ENCODE peak calls at places on chromosomes 5 and 9, in five cellular contexts. O is H9, G is mesenchymal stem cell, Q is trophoblast cell, S is H1. P is an unnamed sample.
A peak's percentile ranks its signal among the peaks of the same experiment; 100 is the strongest.

GRCh38 chr9:36091028-36091953 is 45.2 kb upstream of the GLIPR2 start:
- DNase-seq in S (no peak), Q (no peak), G (peak; percentile 54), O (no peak), P (no peak)

GRCh38 chr9:32875242-32875641 is 91.9 kb downstream of the TMEM215 start:
- DNase-seq in Q (no peak), G (no peak), S (no peak), O (no peak), P (no peak)

GRCh38 chr9:136775191-136775590 is 10.9 kb upstream of the LCN15 start:
- DNase-seq in G (no peak), S (no peak), O (no peak), Q (no peak), P (no peak)

GRCh38 chr5:149803641-149804468 is 73.7 kb downstream of the PPARGC1B start:
- DNase-seq in G (peak; percentile 46), O (no peak), S (no peak), Q (no peak), P (no peak)

GRCh38 chr5:115829913-115830312 is 11.5 kb downstream of the ATG12 start:
- DNase-seq in O (no peak), S (no peak), Q (no peak), G (no peak), P (no peak)

GRCh38 chr5:144141581-144141980 is 28.9 kb downstream of the YIPF5 start:
- DNase-seq in O (no peak), Q (no peak), G (no peak), S (no peak), P (no peak)

GRCh38 chr9:73199886-73200285 is 48.2 kb downstream of the ANXA1 start:
- DNase-seq in S (no peak), G (no peak), Q (no peak), O (peak; percentile 59), P (no peak)

GRCh38 chr5:172843825-172844576 is 9.9 kb downstream of the ERGIC1 start:
- DNase-seq in Q (peak; percentile 61), G (no peak), O (peak; percentile 52), S (no peak), P (no peak)

GRCh38 chr9:130689937-130690700 is 3.5 kb upstream of the EXOSC2 start:
- DNase-seq in G (peak; percentile 72), S (no peak), Q (peak; percentile 61), O (peak; percentile 89), P (no peak)

GRCh38 chr9:94870465-94870792 is 143.9 kb downstream of the AOPEP start:
- DNase-seq in S (no peak), G (no peak), Q (no peak), O (no peak), P (no peak)
- H2BK12ac ChIP-seq in S (no peak overlapping the region), G (peak overlapping the region; percentile 80), Q (peak overlapping the region; percentile 99), O (no peak overlapping the region), P (no peak overlapping the region)

GRCh38 chr5:23071682-23072081 is 218.5 kb upstream of the CDH12 start:
- DNase-seq in S (no peak), G (no peak), O (no peak), Q (no peak), P (no peak)

GRCh38 chr5:23072179-23072578 is 219.0 kb upstream of the CDH12 start:
- DNase-seq in G (no peak), S (no peak), Q (no peak), O (no peak), P (no peak)
- H2AFZ ChIP-seq in G (no peak overlapping the region), S (no peak overlapping the region), Q (no peak overlapping the region), O (no peak overlapping the region), P (no peak overlapping the region)

GRCh38 chr9:93225417-93225816 is 41.5 kb downstream of the WNK2 start:
- DNase-seq in S (no peak), G (no peak), Q (no peak), O (no peak), P (no peak)
- H3K4me1 ChIP-seq in S (peaks cover 15% of the 10 kb centered on the region), G (peaks cover 9% of the 10 kb centered on the region), Q (peaks cover 3% of the 10 kb centered on the region), O (peaks cover 3% of the 10 kb centered on the region), P (peaks cover 5% of the 10 kb centered on the region)

GRCh38 chr5:138819065-138819464 is 56.1 kb downstream of the LRRTM2 start:
- DNase-seq in S (no peak), Q (no peak), O (no peak), G (no peak), P (no peak)

GRCh38 chr5:138820695-138821094 is 54.4 kb downstream of the LRRTM2 start:
- DNase-seq in Q (no peak), O (no peak), S (no peak), G (no peak), P (no peak)

GRCh38 chr5:138829341-138829740 is 45.8 kb downstream of the LRRTM2 start:
- DNase-seq in O (no peak), S (no peak), G (peak; percentile 58), Q (no peak), P (no peak)

GRCh38 chr5:138824924-138825863 is 49.9 kb downstream of the LRRTM2 start:
- DNase-seq in Q (peak; percentile 31), O (no peak), G (peak; percentile 54), S (no peak), P (no peak)

GRCh38 chr5:138824516-138824915 is 50.6 kb downstream of the LRRTM2 start:
- DNase-seq in S (no peak), Q (peak; percentile 34), G (peak; percentile 46), O (no peak), P (no peak)
- H2BK12ac ChIP-seq in S (no peak overlapping the region), Q (no peak overlapping the region), G (no peak overlapping the region), O (no peak overlapping the region), P (no peak overlapping the region)

DNA sequence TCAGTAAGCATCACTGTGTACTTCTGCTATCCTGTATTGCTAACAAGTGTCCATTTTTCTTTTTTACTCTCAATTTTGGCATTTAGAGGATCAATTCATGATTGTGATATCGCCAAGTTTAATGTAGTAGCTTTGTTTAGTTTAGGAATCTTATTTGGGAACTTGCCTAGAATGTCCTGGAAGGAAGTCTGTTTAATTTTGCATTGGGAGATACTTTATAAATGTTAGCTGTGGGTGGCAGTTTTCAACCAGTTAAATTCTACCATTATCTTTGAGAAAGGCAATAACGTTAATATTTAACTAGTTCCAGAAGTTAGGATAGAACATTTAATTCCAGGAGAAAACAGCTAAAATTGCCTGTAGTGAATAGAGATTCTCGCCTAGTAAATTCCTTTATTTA is 78.6 kb downstream of the PBX3 start:
- DNase-seq in Q (no peak), S (no peak), O (no peak), G (no peak), P (no peak)
- H2AFZ ChIP-seq in Q (no peak overlapping the region), S (no peak overlapping the region), O (no peak overlapping the region), G (no peak overlapping the region), P (no peak overlapping the region)

GRCh38 chr5:141840295-141840812 is 37.9 kb downstream of the PCDH1 start:
- DNase-seq in G (no peak), O (no peak), S (no peak), Q (no peak), P (no peak)
- H3K4me1 ChIP-seq in G (no peaks in the 10 kb centered on the region), O (peaks cover 53% of the 10 kb centered on the region), S (peaks cover 86% of the 10 kb centered on the region), Q (peaks cover 20% of the 10 kb centered on the region), P (peaks cover 34% of the 10 kb centered on the region)

GRCh38 chr9:113875420-113875916 is 641 bp upstream of the ZNF618 start:
- DNase-seq in O (no peak), Q (no peak), G (no peak), S (no peak), P (no peak)
- H2BK12ac ChIP-seq in O (no peak overlapping the region), Q (no peak overlapping the region), G (no peak overlapping the region), S (no peak overlapping the region), P (no peak overlapping the region)

P was measured in neuronal stem cell.